ENCODE peak calls at places on chromosome 4, in four cellular contexts. K, F, Q and B are unnamed samples.

GRCh38 chr4:163762756-163763155 is 268.3 kb downstream of the TMA16 start:
- DNase-seq in K (no peak), F (no peak), Q (no peak), B (no peak)

GRCh38 chr4:91963489-91963888 is 340.3 kb upstream of the GRID2 start:
- DNase-seq in K (no peak), F (no peak), Q (no peak), B (no peak)

GRCh38 chr4:25098964-25099843 is 61.0 kb downstream of the SEPSECS start:
- DNase-seq in K (peak; percentile 27), F (no peak), Q (no peak), B (no peak)

GRCh38 chr4:16264798-16265197 is 38.5 kb upstream of the TAPT1 start:
- DNase-seq in K (no peak), F (no peak), Q (peak; percentile 36), B (peak; percentile 5)

GRCh38 chr4:16524379-16524778 is 298.1 kb upstream of the TAPT1 start:
- DNase-seq in K (no peak), F (no peak), Q (no peak), B (no peak)

GRCh38 chr4:5874811-5875465 is 17.9 kb downstream of the CRMP1 start:
- DNase-seq in K (no peak), F (no peak), Q (no peak), B (no peak)

GRCh38 chr4:38499101-38499500 is 164.9 kb upstream of the KLF3 start:
- DNase-seq in K (no peak), F (no peak), Q (no peak), B (no peak)

GRCh38 chr4:57231781-57232180 is 121.6 kb upstream of the IGFBP7 start:
- DNase-seq in K (no peak), F (no peak), Q (no peak), B (no peak)

GRCh38 chr4:79298484-79298883 is 27.4 kb downstream of the NAA11 start:
- DNase-seq in K (no peak), F (no peak), Q (no peak), B (no peak)

GRCh38 chr4:37455301-37456062 is 210.9 kb downstream of the NWD2 start:
- DNase-seq in K (no peak), F (no peak), Q (no peak), B (no peak)
- TF ChIP-seq HDAC6 in K (no peak), F (no peak), Q (no peak), B (no peak)

GRCh38 chr4:118398226-118399090 is 45.7 kb upstream of the PRSS12 start:
- DNase-seq in K (no peak), F (no peak), Q (no peak), B (peak; percentile 44)
- TF ChIP-seq YY1 in K (no peak), F (no peak), Q (no peak), B (no peak)

GRCh38 chr4:39613093-39613656 is 25.5 kb downstream of the SMIM14 start:
- DNase-seq in K (no peak), F (no peak), Q (peak; percentile 49), B (no peak)

GRCh38 chr4:39620551-39620950 is 18.1 kb downstream of the SMIM14 start:
- DNase-seq in K (no peak), F (no peak), Q (no peak), B (no peak)

GRCh38 chr4:39614487-39615162 is 24.0 kb downstream of the SMIM14 start:
- DNase-seq in K (no peak), F (no peak), Q (no peak), B (no peak)

GRCh38 chr4:39617534-39617933 is 21.1 kb downstream of the SMIM14 start:
- DNase-seq in K (no peak), F (no peak), Q (no peak), B (no peak)

DNA sequence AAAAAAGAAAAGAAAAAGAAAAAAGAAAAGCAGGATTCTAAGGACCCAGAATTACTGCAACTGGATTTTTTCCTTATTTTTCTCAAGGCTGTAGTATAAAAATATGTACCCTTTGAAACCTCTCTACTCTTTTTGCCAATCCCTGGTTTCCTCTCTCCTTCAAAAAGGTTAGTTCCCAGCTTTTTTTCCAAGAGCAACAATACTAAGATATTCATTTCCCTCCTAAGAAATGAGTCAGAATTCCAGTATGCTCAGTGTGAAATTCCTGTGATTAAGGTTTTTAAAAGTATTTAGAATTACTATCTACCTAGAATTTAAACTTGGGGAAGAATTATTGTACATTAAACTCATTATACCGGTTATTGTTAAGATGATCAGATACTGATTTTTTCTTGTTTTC is 22.0 kb downstream of the SMIM14 start:
- DNase-seq in K (no peak), F (no peak), Q (no peak), B (no peak)
- TF ChIP-seq HDAC6 in K (no peak), F (no peak), Q (no peak), B (no peak)

DNA sequence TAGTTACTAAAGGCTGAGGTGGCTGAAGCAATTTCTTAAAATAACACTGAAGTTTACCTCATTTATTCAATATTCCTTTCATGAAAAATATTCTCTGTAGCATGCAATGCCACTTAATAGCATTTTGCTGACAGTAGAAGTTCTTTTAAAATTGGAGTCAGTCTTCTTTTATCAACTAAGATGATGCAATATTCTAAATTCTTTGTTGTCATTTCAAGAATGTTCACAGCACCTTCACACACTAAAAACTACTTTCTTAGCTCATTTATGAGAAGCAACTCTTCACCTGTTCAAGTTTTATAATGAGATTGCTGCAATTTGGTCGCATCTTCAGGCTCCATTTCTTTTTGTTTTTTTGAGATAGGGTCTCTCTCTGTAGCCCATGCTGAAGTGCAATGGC is 48.8 kb downstream of the ANAPC10 start:
- DNase-seq in K (no peak), F (no peak), Q (no peak), B (no peak)
- TF ChIP-seq YY1 in K (no peak), F (no peak), Q (no peak), B (no peak)

GRCh38 chr4:10729366-10729765 is 44.8 kb upstream of the CLNK start:
- DNase-seq in K (no peak), F (no peak), Q (no peak), B (no peak)
- TF ChIP-seq HDAC6 in K (no peak), F (no peak), Q (no peak), B (no peak)

DNA sequence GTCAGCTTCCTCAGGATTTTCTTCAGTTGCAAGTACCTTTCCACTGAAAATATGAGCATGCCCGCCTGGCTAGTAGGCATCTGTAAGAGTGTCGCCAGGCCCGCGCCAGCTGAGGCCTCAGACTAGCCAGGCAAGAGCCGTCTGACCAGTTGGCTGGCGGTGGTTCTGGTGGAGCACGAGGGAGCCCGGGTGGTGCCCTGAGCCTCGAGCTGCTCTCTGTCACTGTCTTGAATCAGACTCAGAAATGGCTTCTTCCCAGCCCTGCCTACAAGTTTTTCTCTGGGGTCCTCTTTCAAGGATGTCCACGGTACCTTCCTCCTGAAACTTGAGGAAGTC is 11.9 kb downstream of the GRPEL1 start:
- DNase-seq in K (no peak), F (no peak), Q (no peak), B (no peak)
- TF ChIP-seq YY1 in K (no peak), F (no peak), Q (no peak), B (no peak)

DNA sequence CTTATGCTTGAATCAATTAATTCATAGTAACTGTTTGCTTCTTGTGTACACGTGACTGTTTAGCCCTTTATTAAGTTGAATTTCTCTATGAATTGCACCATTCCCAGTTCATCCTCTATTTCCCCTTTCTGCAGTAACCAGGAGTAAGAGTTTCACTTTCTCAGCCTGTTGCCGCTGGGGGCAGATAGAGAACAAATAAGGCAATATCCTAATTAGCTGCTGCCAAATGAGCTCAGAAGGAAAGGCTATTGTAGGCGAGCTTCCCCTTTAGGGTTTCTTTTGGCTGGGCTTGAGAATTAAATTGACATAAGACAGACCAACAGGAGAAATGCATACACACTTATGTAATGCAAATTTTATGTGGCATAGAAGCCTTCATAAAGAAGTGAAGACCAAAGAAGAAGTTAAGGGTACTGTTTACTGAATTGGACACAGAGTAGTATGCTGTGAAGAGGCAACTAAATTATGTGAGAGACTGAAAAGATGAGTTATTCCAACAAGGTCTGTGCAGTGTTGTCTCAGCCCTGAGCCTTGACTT is 1594.7 kb downstream of the TECRL start:
- DNase-seq in K (no peak), F (no peak), Q (no peak), B (no peak)
- TF ChIP-seq HDAC6 in K (no peak), F (no peak), Q (no peak), B (no peak)

DNA sequence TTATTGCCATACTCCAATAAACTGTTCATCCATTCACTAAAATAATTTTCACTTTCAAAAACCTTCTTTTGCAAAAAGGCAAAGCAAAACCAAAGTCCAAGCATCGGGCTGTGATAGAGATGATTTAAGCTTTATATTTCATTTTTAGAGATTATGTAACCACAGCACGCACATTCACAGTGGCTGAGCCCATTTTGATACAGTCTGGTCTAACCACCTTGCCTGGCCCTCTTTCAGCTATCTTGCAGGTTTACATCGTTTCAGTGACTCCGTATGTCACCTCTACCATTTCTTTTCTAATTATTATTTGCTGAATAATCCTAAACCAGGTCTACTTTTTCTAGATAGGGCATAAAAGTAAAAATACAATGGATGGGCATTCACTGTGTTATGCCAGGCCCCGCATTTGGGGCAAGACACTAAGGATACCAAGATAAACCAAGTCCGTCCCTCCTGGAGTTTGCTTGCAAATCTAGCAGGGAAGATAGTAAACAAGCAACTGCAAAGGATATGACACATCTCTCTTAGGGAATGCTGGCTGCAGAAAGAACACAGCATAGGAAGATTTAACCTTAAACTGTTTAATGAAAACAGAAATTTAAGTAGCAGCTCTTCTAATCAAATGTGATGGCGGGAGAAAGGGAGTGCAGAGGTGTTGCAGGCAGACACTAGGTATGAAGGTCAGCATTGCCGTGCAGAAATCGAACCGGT is 1.7 kb downstream of the CASP3 start:
- DNase-seq in K (no peak), F (no peak), Q (no peak), B (no peak)
- TF ChIP-seq YY1 in K (no peak), F (no peak), Q (no peak), B (no peak)

GRCh38 chr4:140756292-140757219 is at the start of gene TBC1D9:
- DNase-seq in K (no peak), F (peak; percentile 91), Q (peak; percentile 68), B (peak; percentile 25)
- TF ChIP-seq HDAC6 in K (no peak), F (no peak), Q (no peak), B (no peak)

GRCh38 chr4:184857446-184858121 is 31.8 kb upstream of the ACSL1 start:
- DNase-seq in K (no peak), F (no peak), Q (no peak), B (no peak)

GRCh38 chr4:184860018-184860530 is 34.3 kb upstream of the ACSL1 start:
- DNase-seq in K (no peak), F (no peak), Q (no peak), B (peak; percentile 65)

GRCh38 chr4:184856277-184856609 is 30.5 kb upstream of the ACSL1 start:
- DNase-seq in K (no peak), F (no peak), Q (no peak), B (no peak)

GRCh38 chr4:184861047-184861446 is 35.3 kb upstream of the ACSL1 start:
- DNase-seq in K (no peak), F (no peak), Q (no peak), B (no peak)
- TF ChIP-seq YY1 in K (no peak), F (no peak), Q (no peak), B (no peak)